ENCODE peak calls at places on chromosomes 7 and 10, in nine cellular contexts. One of them, this sample, is unnamed.

GRCh38 chr7:66558660-66559465 is 69.8 kb upstream of the KCTD7 start:
- DNase-seq in psoas muscle: no peak
- DNase-seq in ovary: no peak
- DNase-seq in prostate gland: no peak
- DNase-seq in left ventricle myocardium inferior: no peak
- DNase-seq in CD4-positive, alpha-beta T cell: no peak
- DNase-seq in suprapubic skin: no peak
- DNase-seq in hepatocyte: no peak
- DNase-seq in fibroblast of lung: peak; percentile 7
- DNase-seq in this sample: no peak

GRCh38 chr10:47260505-47261111 is 39.4 kb upstream of the GDF10 start:
- DNase-seq in psoas muscle: no peak
- DNase-seq in ovary: no peak
- DNase-seq in prostate gland: no peak
- DNase-seq in left ventricle myocardium inferior: no peak
- DNase-seq in CD4-positive, alpha-beta T cell: peak; percentile 35
- DNase-seq in suprapubic skin: no peak
- DNase-seq in hepatocyte: no peak
- DNase-seq in fibroblast of lung: no peak
- DNase-seq in this sample: no peak

GRCh38 chr7:28297821-28298439 is 114.4 kb upstream of the CREB5 start:
- DNase-seq in psoas muscle: no peak
- DNase-seq in ovary: no peak
- DNase-seq in prostate gland: no peak
- DNase-seq in left ventricle myocardium inferior: no peak
- DNase-seq in CD4-positive, alpha-beta T cell: no peak
- DNase-seq in suprapubic skin: no peak
- DNase-seq in hepatocyte: no peak
- DNase-seq in fibroblast of lung: no peak
- DNase-seq in this sample: no peak

GRCh38 chr10:132313865-132314264 is 6.1 kb upstream of the STK32C start:
- DNase-seq in psoas muscle: no peak
- DNase-seq in ovary: no peak
- DNase-seq in prostate gland: no peak
- DNase-seq in left ventricle myocardium inferior: no peak
- DNase-seq in CD4-positive, alpha-beta T cell: no peak
- DNase-seq in suprapubic skin: no peak
- DNase-seq in hepatocyte: no peak
- DNase-seq in fibroblast of lung: no peak
- DNase-seq in this sample: no peak

GRCh38 chr10:25532213-25532612 is 357.4 kb downstream of the GPR158 start:
- DNase-seq in psoas muscle: no peak
- DNase-seq in ovary: no peak
- DNase-seq in prostate gland: no peak
- DNase-seq in left ventricle myocardium inferior: no peak
- DNase-seq in CD4-positive, alpha-beta T cell: no peak
- DNase-seq in suprapubic skin: no peak
- DNase-seq in hepatocyte: no peak
- DNase-seq in fibroblast of lung: no peak
- DNase-seq in this sample: no peak

GRCh38 chr10:11335881-11336430 is 275.5 kb downstream of the USP6NL start:
- DNase-seq in psoas muscle: no peak
- DNase-seq in ovary: no peak
- DNase-seq in prostate gland: no peak
- DNase-seq in left ventricle myocardium inferior: no peak
- DNase-seq in CD4-positive, alpha-beta T cell: no peak
- DNase-seq in suprapubic skin: no peak
- DNase-seq in hepatocyte: no peak
- DNase-seq in fibroblast of lung: no peak
- DNase-seq in this sample: no peak

GRCh38 chr7:101156277-101156676 is 2.0 kb downstream of the AP1S1 start:
- DNase-seq in psoas muscle: no peak
- DNase-seq in ovary: no peak
- DNase-seq in prostate gland: no peak
- DNase-seq in left ventricle myocardium inferior: no peak
- DNase-seq in CD4-positive, alpha-beta T cell: no peak
- DNase-seq in suprapubic skin: no peak
- DNase-seq in hepatocyte: no peak
- DNase-seq in fibroblast of lung: no peak
- DNase-seq in this sample: no peak

GRCh38 chr7:106126170-106126938 is 14.2 kb upstream of the SYPL1 start:
- DNase-seq in psoas muscle: no peak
- DNase-seq in ovary: no peak
- DNase-seq in prostate gland: no peak
- DNase-seq in left ventricle myocardium inferior: no peak
- DNase-seq in CD4-positive, alpha-beta T cell: no peak
- DNase-seq in suprapubic skin: no peak
- DNase-seq in hepatocyte: no peak
- DNase-seq in fibroblast of lung: peak; percentile 67
- DNase-seq in this sample: no peak

GRCh38 chr10:29688230-29688634 is 53.5 kb upstream of the SVIL start:
- DNase-seq in psoas muscle: no peak
- DNase-seq in ovary: no peak
- DNase-seq in prostate gland: no peak
- DNase-seq in left ventricle myocardium inferior: no peak
- DNase-seq in CD4-positive, alpha-beta T cell: no peak
- DNase-seq in suprapubic skin: no peak
- DNase-seq in hepatocyte: no peak
- DNase-seq in fibroblast of lung: peak; percentile 24
- DNase-seq in this sample: no peak

GRCh38 chr7:56048245-56048644 is 3.0 kb downstream of the PSPH start:
- DNase-seq in psoas muscle: no peak
- DNase-seq in ovary: no peak
- DNase-seq in prostate gland: no peak
- DNase-seq in left ventricle myocardium inferior: no peak
- DNase-seq in CD4-positive, alpha-beta T cell: no peak
- DNase-seq in suprapubic skin: no peak
- DNase-seq in hepatocyte: no peak
- DNase-seq in fibroblast of lung: peak; percentile 35
- DNase-seq in this sample: no peak

DNA sequence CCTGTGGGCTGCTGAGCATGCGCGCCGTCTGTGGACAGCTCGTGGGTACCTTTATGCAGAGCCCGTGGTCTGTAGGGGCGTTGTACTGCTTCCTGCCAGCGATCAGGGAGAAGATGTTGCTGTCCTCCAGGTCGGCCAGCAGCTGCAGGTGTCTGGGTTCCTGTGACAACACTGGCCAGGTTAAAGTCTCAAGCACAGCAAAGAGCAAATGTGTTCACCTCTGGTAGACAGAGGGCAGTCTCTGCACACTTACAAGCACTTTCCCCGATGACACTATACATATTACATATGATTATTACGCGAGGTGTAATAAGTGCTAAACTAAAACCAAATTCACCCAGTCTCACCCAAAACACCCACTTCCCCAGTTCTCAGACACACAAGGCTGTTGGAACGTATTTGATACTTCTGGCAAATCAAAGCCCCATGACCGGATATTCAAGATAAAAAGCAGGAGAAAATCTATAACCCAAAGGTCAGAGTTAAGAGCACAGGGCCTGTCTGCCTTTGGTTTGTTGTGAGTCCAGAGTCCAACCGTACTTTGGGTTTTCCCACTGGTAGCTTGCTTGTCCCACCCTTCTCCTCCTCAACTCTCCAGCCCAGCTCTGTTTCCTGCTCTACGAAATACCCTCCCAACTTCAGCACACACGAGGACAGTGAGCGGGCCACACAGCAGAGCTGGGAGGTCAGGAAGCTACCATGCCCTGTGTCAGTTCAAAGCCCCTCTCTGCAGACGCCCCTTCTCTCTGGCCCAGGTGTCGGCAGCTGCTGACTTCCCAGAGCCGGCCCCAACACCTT is 49.7 kb upstream of the DDC start:
- DNase-seq in psoas muscle: no peak
- DNase-seq in ovary: no peak
- DNase-seq in prostate gland: no peak
- DNase-seq in left ventricle myocardium inferior: no peak
- DNase-seq in CD4-positive, alpha-beta T cell: no peak
- DNase-seq in suprapubic skin: no peak
- DNase-seq in hepatocyte: peak; percentile 69
- DNase-seq in fibroblast of lung: no peak
- DNase-seq in this sample: no peak
- TF ChIP-seq CTCF in psoas muscle: peak; percentile 43
- TF ChIP-seq CTCF in ovary: no peak
- TF ChIP-seq CTCF in prostate gland: no peak
- TF ChIP-seq CTCF in left ventricle myocardium inferior: peak; percentile 63
- TF ChIP-seq CTCF in CD4-positive, alpha-beta T cell: no peak
- TF ChIP-seq CTCF in suprapubic skin: no peak
- TF ChIP-seq CTCF in hepatocyte: peak; percentile 49
- TF ChIP-seq CTCF in fibroblast of lung: peak; percentile 14
- TF ChIP-seq CTCF in this sample: no peak

DNA sequence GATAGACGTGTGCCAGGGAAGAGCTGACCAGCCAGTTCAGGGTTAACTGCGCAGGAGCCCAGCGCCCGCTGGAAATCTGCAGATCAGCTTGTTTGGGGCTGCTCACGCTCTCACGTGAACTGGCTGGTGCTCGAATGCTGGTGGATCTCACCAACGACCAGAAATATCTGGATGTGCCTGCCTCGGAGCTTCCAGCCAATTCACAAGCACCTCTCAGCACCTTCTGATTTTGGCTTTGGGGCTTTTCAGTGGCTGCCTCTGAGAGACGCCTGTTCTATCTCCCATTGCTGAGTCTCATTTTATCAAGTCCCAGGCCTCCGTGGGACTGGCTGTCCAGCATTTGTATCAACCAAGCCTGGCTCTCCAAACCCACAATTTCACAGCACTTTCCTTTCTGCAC is 131.9 kb upstream of the BTBD16 start:
- DNase-seq in psoas muscle: no peak
- DNase-seq in ovary: no peak
- DNase-seq in prostate gland: no peak
- DNase-seq in left ventricle myocardium inferior: peak; percentile 70
- DNase-seq in CD4-positive, alpha-beta T cell: no peak
- DNase-seq in suprapubic skin: no peak
- DNase-seq in hepatocyte: no peak
- DNase-seq in fibroblast of lung: no peak
- DNase-seq in this sample: no peak
- H3K27ac ChIP-seq in psoas muscle: peak overlapping the region; percentile 90
- H3K27ac ChIP-seq in ovary: peak overlapping the region; percentile 50
- H3K27ac ChIP-seq in prostate gland: peak overlapping the region; percentile 79
- H3K27ac ChIP-seq in left ventricle myocardium inferior: peak overlapping the region; percentile 91
- H3K27ac ChIP-seq in CD4-positive, alpha-beta T cell: no peak overlapping the region
- H3K27ac ChIP-seq in suprapubic skin: peak overlapping the region; percentile 4
- H3K27ac ChIP-seq in hepatocyte: no peak overlapping the region
- H3K27ac ChIP-seq in fibroblast of lung: no peak overlapping the region
- H3K27ac ChIP-seq in this sample: peak overlapping the region; percentile 93

DNA sequence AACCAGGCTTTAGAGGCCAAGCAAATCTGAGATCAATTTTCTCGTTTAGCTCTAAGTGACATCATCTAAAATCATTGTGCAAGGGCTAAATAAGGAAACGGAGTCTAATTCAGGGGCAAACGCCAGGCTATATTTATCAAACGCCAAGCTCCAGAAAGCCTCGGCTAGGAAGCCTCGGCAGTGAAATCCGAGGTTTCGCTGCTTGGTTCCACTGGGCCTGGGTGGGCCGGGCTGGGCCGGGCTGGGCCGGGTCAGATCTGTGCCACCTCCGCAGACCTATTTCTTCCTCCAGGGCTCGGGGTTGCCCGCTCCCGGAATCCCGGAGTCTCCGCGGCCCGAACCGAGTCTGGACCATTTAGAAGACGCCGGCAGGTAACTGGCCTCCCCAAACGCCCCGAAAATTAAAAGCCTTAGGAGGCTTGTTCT is 459 bp upstream of the FEZF1 start:
- DNase-seq in psoas muscle: no peak
- DNase-seq in ovary: no peak
- DNase-seq in prostate gland: no peak
- DNase-seq in left ventricle myocardium inferior: no peak
- DNase-seq in CD4-positive, alpha-beta T cell: no peak
- DNase-seq in suprapubic skin: no peak
- DNase-seq in hepatocyte: no peak
- DNase-seq in fibroblast of lung: no peak
- DNase-seq in this sample: no peak
- H3K9me3 ChIP-seq in psoas muscle: no peaks in the 10 kb centered on the region
- H3K9me3 ChIP-seq in ovary: no peaks in the 10 kb centered on the region
- H3K9me3 ChIP-seq in prostate gland: no peaks in the 10 kb centered on the region
- H3K9me3 ChIP-seq in left ventricle myocardium inferior: no peaks in the 10 kb centered on the region
- H3K9me3 ChIP-seq in CD4-positive, alpha-beta T cell: peaks cover 5% of the 10 kb centered on the region
- H3K9me3 ChIP-seq in suprapubic skin: no peaks in the 10 kb centered on the region
- H3K9me3 ChIP-seq in hepatocyte: no peaks in the 10 kb centered on the region
- H3K9me3 ChIP-seq in fibroblast of lung: no peaks in the 10 kb centered on the region
- H3K9me3 ChIP-seq in this sample: no peaks in the 10 kb centered on the region

GRCh38 chr7:1557771-1558170 is 1.8 kb upstream of the TMEM184A start:
- DNase-seq in psoas muscle: no peak
- DNase-seq in ovary: peak; percentile 11
- DNase-seq in prostate gland: no peak
- DNase-seq in left ventricle myocardium inferior: no peak
- DNase-seq in CD4-positive, alpha-beta T cell: no peak
- DNase-seq in suprapubic skin: no peak
- DNase-seq in hepatocyte: no peak
- DNase-seq in fibroblast of lung: no peak
- DNase-seq in this sample: no peak

GRCh38 chr7:1558841-1559625 is 3.0 kb upstream of the TMEM184A start:
- DNase-seq in psoas muscle: peak; percentile 50
- DNase-seq in ovary: peak; percentile 18
- DNase-seq in prostate gland: peak; percentile 91
- DNase-seq in left ventricle myocardium inferior: no peak
- DNase-seq in CD4-positive, alpha-beta T cell: no peak
- DNase-seq in suprapubic skin: peak; percentile 66
- DNase-seq in hepatocyte: no peak
- DNase-seq in fibroblast of lung: no peak
- DNase-seq in this sample: no peak

GRCh38 chr7:1557006-1557405 is 1.0 kb upstream of the TMEM184A start:
- DNase-seq in psoas muscle: peak; percentile 39
- DNase-seq in ovary: no peak
- DNase-seq in prostate gland: no peak
- DNase-seq in left ventricle myocardium inferior: no peak
- DNase-seq in CD4-positive, alpha-beta T cell: no peak
- DNase-seq in suprapubic skin: no peak
- DNase-seq in hepatocyte: no peak
- DNase-seq in fibroblast of lung: no peak
- DNase-seq in this sample: no peak

GRCh38 chr7:1559626-1560590 is 3.9 kb upstream of the TMEM184A start:
- DNase-seq in psoas muscle: peak; percentile 28
- DNase-seq in ovary: peak; percentile 17
- DNase-seq in prostate gland: no peak
- DNase-seq in left ventricle myocardium inferior: no peak
- DNase-seq in CD4-positive, alpha-beta T cell: no peak
- DNase-seq in suprapubic skin: peak; percentile 71
- DNase-seq in hepatocyte: no peak
- DNase-seq in fibroblast of lung: no peak
- DNase-seq in this sample: no peak

DNA sequence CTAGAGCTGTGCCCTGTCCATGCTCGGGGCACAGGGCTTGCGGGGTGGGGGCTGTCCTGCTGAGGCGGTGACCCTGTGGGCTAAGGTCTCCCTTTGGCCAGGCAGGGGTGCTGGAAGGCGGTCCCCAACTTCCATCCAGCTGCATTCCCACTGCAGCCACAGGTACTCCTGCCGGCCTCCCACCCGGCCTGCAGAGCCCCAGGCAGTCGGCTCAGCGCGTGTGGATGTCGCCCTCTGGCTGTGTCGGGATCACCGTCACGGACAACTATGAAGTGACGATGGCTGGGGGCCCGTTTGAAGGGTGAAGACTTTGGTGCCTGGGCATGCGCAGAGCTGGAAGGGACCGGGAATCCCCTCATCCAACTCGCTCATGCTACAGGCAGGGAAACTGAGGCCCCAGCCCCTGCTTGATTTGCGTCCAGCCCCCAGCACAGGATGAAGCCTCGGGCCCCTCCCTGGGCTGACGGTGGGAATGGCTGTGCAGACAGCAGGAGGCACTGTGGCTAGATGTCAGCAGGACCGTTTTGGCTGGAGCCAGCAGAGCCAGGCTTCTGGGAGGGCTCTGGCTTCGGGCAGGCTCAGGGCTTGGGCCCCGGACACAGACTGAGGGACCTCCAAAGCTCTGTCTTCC is 2.3 kb upstream of the TMEM184A start:
- DNase-seq in psoas muscle: peak; percentile 79
- DNase-seq in ovary: peak; percentile 21
- DNase-seq in prostate gland: no peak
- DNase-seq in left ventricle myocardium inferior: peak; percentile 65
- DNase-seq in CD4-positive, alpha-beta T cell: no peak
- DNase-seq in suprapubic skin: no peak
- DNase-seq in hepatocyte: peak; percentile 56
- DNase-seq in fibroblast of lung: no peak
- DNase-seq in this sample: no peak
- TF ChIP-seq CTCF in psoas muscle: peak; percentile 54
- TF ChIP-seq CTCF in ovary: no peak
- TF ChIP-seq CTCF in prostate gland: no peak
- TF ChIP-seq CTCF in left ventricle myocardium inferior: peak; percentile 68
- TF ChIP-seq CTCF in CD4-positive, alpha-beta T cell: no peak
- TF ChIP-seq CTCF in suprapubic skin: no peak
- TF ChIP-seq CTCF in hepatocyte: peak; percentile 45
- TF ChIP-seq CTCF in fibroblast of lung: no peak
- TF ChIP-seq CTCF in this sample: peak; percentile 13